ENCODE peak calls at places on chromosome 4, in six cellular contexts. E is HepG2, T is H1, M is K562, J is SK-N-SH, D is GM12878. A is an unnamed sample.

GRCh38 chr4:7365472-7366179 is 69.1 kb downstream of the PSAPL1 start:
- DNase-seq in J (peak; percentile 62), T (no peak), E (no peak), D (no peak), M (no peak), A (no peak)

GRCh38 chr4:13983189-13983790 is 355.8 kb upstream of the BOD1L1 start:
- DNase-seq in J (no peak), E (peak; percentile 9), T (no peak), M (no peak), D (no peak), A (no peak)

GRCh38 chr4:53713296-53713695 is 122.0 kb upstream of the LNX1 start:
- DNase-seq in J (no peak), T (no peak), E (no peak), M (no peak), D (no peak), A (no peak)

GRCh38 chr4:137471461-137471860 is 60.8 kb downstream of the PCDH18 start:
- DNase-seq in E (no peak), D (no peak), J (no peak), M (no peak), T (no peak), A (no peak)

GRCh38 chr4:7337196-7338058 is 97.3 kb downstream of the PSAPL1 start:
- DNase-seq in M (no peak), D (no peak), J (no peak), E (no peak), T (no peak), A (no peak)

GRCh38 chr4:23163649-23164436 is 471.1 kb downstream of the GBA3 start:
- DNase-seq in D (no peak), E (no peak), J (no peak), M (no peak), T (no peak), A (no peak)

GRCh38 chr4:157143365-157143764 is 67.4 kb downstream of the GLRB start:
- DNase-seq in D (no peak), J (no peak), T (no peak), E (no peak), M (no peak), A (no peak)

GRCh38 chr4:153115322-153116100 is 88.7 kb upstream of the TRIM2 start:
- DNase-seq in M (no peak), T (no peak), J (no peak), D (peak; percentile 79), E (peak; percentile 11), A (peak; percentile 64)

GRCh38 chr4:86935833-86936721 is 1.3 kb downstream of the AFF1 start:
- DNase-seq in E (peak; percentile 62), D (peak; percentile 88), M (peak; percentile 63), J (no peak), T (peak; percentile 73), A (peak; percentile 56)

GRCh38 chr4:83231620-83232056 is 53.0 kb downstream of the COQ2 start:
- DNase-seq in E (peak; percentile 60), M (no peak), D (peak; percentile 88), T (no peak), J (no peak), A (peak; percentile 98)

GRCh38 chr4:128277856-128278255 is 9.8 kb downstream of the PGRMC2 start:
- DNase-seq in M (no peak), T (no peak), J (no peak), E (no peak), D (no peak), A (no peak)

GRCh38 chr4:10366628-10367027 is 90.6 kb downstream of the ZNF518B start:
- DNase-seq in D (no peak), J (no peak), M (no peak), E (no peak), T (no peak), A (no peak)

GRCh38 chr4:102868153-102868781 is 525 bp upstream of the CISD2 start:
- DNase-seq in E (no peak), J (no peak), M (no peak), T (no peak), D (no peak), A (peak; percentile 11)

GRCh38 chr4:112536123-112536522 is 20.1 kb upstream of the NEUROG2 start:
- DNase-seq in D (no peak), E (no peak), J (no peak), T (no peak), M (no peak), A (no peak)

GRCh38 chr4:14520171-14520570 is 482.1 kb upstream of the CPEB2 start:
- DNase-seq in E (no peak), M (no peak), J (peak; percentile 1), D (no peak), T (no peak), A (no peak)

GRCh38 chr4:51866835-51867234 is 23.9 kb downstream of the DCUN1D4 start:
- DNase-seq in E (no peak), T (no peak), M (no peak), J (no peak), D (no peak), A (no peak)

GRCh38 chr4:74794341-74794801 is at the start of gene BTC:
- DNase-seq in T (peak; percentile 60), J (peak; percentile 19), D (no peak), M (no peak), E (peak; percentile 30), A (peak; percentile 21)
- TF ChIP-seq POLR2AphosphoS5 in T (no peak), J (no peak), D (no peak), M (no peak), E (no peak), A (no peak)

GRCh38 chr4:174152717-174153466 is 130.6 kb downstream of the FBXO8 start:
- DNase-seq in D (no peak), T (no peak), J (no peak), E (no peak), M (no peak), A (no peak)
- TF ChIP-seq GABPA in D (no peak), T (no peak), J (no peak), E (no peak), M (no peak), A (no peak)

DNA sequence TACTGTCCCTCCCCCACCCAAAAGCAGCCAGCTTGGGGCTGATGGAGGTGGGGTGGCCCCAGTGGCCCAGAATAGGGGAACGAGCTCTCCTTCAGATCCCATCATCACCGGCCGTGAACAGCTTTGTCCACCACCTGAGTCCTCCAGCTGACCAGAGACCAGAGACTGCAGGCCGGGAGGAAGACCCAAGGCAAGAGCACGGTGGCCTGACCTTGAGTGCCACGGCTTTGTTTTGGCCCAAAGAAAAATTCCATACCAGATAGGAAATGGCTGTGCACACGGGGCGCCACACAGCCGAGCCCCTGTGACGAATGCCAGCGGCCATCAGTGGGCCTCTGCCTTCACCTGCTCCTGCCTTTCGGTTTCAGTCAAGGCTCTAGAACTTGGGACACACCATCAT is 5.2 kb downstream of the HMX1 start:
- DNase-seq in D (no peak), J (no peak), M (no peak), T (no peak), E (no peak), A (no peak)
- H3K27me3 ChIP-seq in D (no peaks in the 10 kb centered on the region), J (no peaks in the 10 kb centered on the region), M (peaks cover 66% of the 10 kb centered on the region), T (peaks cover 100% of the 10 kb centered on the region), E (peaks cover 5% of the 10 kb centered on the region), A (peaks cover 85% of the 10 kb centered on the region)

DNA sequence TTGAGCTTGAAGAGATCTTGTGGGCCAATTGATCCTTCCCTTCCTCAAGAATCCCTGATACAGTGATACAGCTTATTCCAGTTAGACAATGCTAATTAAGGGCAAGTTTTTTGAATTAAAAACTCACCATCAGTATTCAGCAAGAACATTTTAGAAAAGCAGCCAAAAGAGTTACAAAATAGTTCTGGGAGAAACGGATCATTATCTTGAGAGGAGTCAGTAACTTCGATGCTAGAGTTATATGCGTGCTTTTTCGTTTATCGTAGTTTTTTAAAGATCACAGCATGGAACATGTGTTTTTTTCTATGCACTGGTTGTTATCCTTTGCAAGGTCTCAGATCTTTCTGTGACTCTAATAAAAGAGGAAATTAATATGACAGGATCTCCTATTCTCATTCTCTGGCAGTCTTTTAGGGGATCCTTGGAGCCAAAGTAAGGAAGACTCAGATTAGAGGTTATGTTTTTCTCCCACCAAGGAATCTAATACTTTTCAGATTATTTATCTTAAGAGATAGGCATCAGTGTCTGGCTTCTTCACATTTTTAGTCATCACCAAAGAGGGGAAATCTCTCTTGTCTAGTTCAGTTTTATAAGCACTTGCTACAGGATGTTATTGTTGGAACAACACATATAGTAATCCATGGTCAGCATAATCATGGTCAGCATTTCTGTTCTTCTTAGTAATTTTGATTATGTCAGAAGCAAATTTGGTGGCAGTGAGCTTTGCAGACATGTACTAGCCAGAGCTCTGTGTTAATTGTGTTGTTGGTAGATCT is 109.7 kb downstream of the PDLIM5 start:
- DNase-seq in J (no peak), M (no peak), T (no peak), E (no peak), D (no peak), A (no peak)
- TF ChIP-seq POLR2AphosphoS5 in J (no peak), M (no peak), T (no peak), E (no peak), D (no peak), A (no peak)

DNA sequence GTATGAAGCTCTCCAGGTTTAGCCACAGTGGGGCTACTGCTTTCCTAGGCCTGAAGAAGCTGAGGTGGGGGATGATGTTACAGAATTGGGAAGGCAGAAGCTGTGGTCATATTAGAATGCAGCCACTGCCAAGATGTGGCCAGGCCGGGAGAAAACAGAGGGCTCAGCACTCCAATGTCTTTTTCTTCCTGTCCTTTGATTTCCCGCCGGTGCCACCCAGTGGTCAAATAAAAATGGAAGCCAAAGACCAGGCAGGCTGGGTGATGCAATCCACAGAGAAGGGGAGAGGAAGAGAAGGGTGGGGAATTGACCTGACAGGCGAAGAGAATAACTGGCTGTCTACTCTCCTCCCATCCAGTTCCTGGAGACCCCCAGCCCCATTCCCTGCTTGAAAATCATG is 94.9 kb upstream of the SHISA3 start:
- DNase-seq in E (peak; percentile 68), J (peak; percentile 64), T (no peak), D (no peak), M (peak; percentile 21), A (no peak)
- TF ChIP-seq GABPA in E (peak; percentile 51), J (no peak), T (no peak), D (no peak), M (no peak), A (no peak)

DNA sequence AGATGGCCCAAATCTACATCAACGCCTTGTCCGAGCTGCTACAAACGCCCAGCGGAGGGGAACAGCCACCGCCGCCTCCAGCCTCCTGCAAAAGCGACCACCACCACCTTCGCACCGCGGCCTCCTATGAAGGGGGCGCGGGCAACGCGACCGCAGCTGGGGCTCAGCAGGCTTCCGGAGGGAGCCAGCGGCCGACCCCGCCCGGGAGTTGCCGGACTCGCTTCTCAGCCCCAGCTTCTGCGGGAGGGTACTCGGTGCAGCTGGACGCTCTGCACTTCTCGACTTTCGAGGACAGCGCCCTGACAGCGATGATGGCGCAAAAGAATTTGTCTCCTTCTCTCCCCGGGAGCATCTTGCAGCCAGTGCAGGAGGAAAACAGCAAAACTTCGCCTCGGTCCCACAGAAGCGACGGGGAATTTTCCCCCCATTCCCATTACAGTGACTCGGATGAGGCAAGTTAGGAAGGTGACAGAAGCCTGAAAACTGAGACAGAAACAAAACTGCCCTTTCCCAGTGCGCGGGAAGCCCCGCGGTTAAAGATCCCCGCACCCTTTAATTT is 1.1 kb downstream of the ATOH1 start:
- DNase-seq in D (no peak), T (peak; percentile 66), E (no peak), M (no peak), J (peak; percentile 54), A (no peak)
- H3K27me3 ChIP-seq in D (peaks cover 12% of the 10 kb centered on the region), T (peaks cover 72% of the 10 kb centered on the region), E (peaks cover 6% of the 10 kb centered on the region), M (peaks cover 39% of the 10 kb centered on the region), J (peaks cover 63% of the 10 kb centered on the region), A (peaks cover 57% of the 10 kb centered on the region)

GRCh38 chr4:123555500-123556273 is 159.1 kb downstream of the SPRY1 start:
- DNase-seq in D (no peak), M (no peak), J (no peak), T (no peak), E (peak; percentile 98), A (peak; percentile 87)
- TF ChIP-seq POLR2AphosphoS5 in D (no peak), M (no peak), J (no peak), T (no peak), E (peak; percentile 80), A (peak; percentile 47)

A was measured in HL-60.